ENCODE peak calls at places on chromosome 20, in seven cellular contexts. O is HepG2, E is H1, U is K562, C is GM12878, Q is HCT116, S is SK-N-SH. P is an unnamed sample.

GRCh38 chr20:41180599-41181333 is 43.4 kb downstream of the PLCG1 start:
- DNase-seq in O (peak), E (no peak), U (no peak), C (no peak), Q (no peak), S (no peak), P (no peak)

GRCh38 chr20:53805895-53806384 is 212.3 kb upstream of the ZNF217 start:
- DNase-seq in O (no peak), E (no peak), U (no peak), C (no peak), Q (no peak), S (no peak), P (peak)

GRCh38 chr20:41533537-41534136 is 84.5 kb downstream of the CHD6 start:
- DNase-seq in O (peak), E (no peak), U (no peak), C (no peak), Q (no peak), S (no peak), P (no peak)

GRCh38 chr20:52889225-52889624 is 82.9 kb upstream of the TSHZ2 start:
- DNase-seq in O (no peak), E (no peak), U (no peak), C (no peak), Q (no peak), S (no peak), P (no peak)

GRCh38 chr20:2297352-2297717 is 1.5 kb downstream of the TGM3 start:
- DNase-seq in O (no peak), E (no peak), U (no peak), C (no peak), Q (no peak), S (no peak), P (no peak)

GRCh38 chr20:13852321-13852720 is 67.5 kb downstream of the NDUFAF5 start:
- DNase-seq in O (no peak), E (no peak), U (no peak), C (no peak), Q (no peak), S (no peak), P (no peak)

GRCh38 chr20:24699321-24700165 is 230.1 kb downstream of the SYNDIG1 start:
- DNase-seq in O (no peak), E (no peak), U (no peak), C (no peak), Q (no peak), S (no peak), P (no peak)

GRCh38 chr20:34629342-34629741 is 47.5 kb downstream of the PIGU start:
- DNase-seq in O (no peak), E (no peak), U (no peak), C (no peak), Q (no peak), S (no peak), P (no peak)

GRCh38 chr20:32820698-32821378 is 1.1 kb downstream of the MAPRE1 start:
- DNase-seq in O (no peak), E (no peak), U (peak), C (no peak), Q (no peak), S (peak), P (no peak)

GRCh38 chr20:62703853-62704228 is 4.8 kb upstream of the NTSR1 start:
- DNase-seq in O (no peak), E (no peak), U (no peak), C (no peak), Q (no peak), S (no peak), P (no peak)

GRCh38 chr20:35011589-35012226 is 56.0 kb downstream of the MYH7B start:
- DNase-seq in O (no peak), E (no peak), U (no peak), C (no peak), Q (no peak), S (no peak), P (no peak)

DNA sequence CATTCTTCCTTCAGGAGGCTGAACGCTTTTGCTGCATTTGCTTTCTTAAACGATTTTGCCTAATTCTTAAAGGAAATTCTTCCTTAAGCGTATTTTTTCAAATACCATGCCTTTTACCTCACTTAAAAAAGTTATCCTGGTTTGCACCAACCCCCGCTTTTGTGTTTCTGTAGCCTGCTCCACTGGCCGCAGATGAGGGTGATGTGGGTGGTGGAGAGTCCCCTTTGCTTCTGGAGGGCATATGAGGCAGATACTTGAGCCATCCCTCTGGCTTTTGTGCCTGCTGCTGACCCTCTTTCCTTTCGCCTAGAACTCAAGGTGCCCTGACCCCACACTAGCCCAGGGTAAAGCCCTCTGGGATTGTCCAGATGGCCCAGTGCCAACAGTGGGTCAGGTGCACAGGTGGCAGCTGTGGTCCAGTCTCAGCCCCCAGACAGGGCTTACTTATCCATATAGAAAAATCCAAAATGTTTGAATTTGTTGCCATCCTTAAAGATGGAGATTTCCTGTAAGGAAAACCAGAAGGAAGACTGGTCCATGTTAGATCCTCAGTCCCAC is 43.9 kb downstream of the SPATA2 start:
- DNase-seq in O (no peak), E (no peak), U (no peak), C (no peak), Q (no peak), S (no peak), P (no peak)
- TF ChIP-seq JUND in O (no peak), E (no peak), U (no peak), C (no peak), Q (no peak), S (no peak), P (no peak)

GRCh38 chr20:43541214-43541613 is 17.6 kb upstream of the SGK2 start:
- DNase-seq in O (no peak), E (no peak), U (no peak), C (no peak), Q (no peak), S (no peak), P (no peak)
- TF ChIP-seq JUND in O (no peak), E (no peak), U (no peak), C (no peak), Q (no peak), S (peak), P (no peak)

GRCh38 chr20:50848341-50848808 is 53.5 kb downstream of the BCAS4 start:
- DNase-seq in O (no peak), E (no peak), U (no peak), C (no peak), Q (no peak), S (no peak), P (no peak)
- TF ChIP-seq JUND in O (no peak), E (no peak), U (no peak), C (no peak), Q (no peak), S (no peak), P (no peak)

GRCh38 chr20:3547906-3548305 is 77.1 kb downstream of the ATRN start:
- DNase-seq in O (peak), E (no peak), U (no peak), C (no peak), Q (no peak), S (no peak), P (no peak)

GRCh38 chr20:3541887-3542721 is 71.3 kb downstream of the ATRN start:
- DNase-seq in O (peak), E (no peak), U (no peak), C (no peak), Q (no peak), S (no peak), P (no peak)

GRCh38 chr20:3539708-3540107 is 68.9 kb downstream of the ATRN start:
- DNase-seq in O (no peak), E (no peak), U (no peak), C (no peak), Q (no peak), S (no peak), P (no peak)

GRCh38 chr20:3545401-3545925 is 74.6 kb downstream of the ATRN start:
- DNase-seq in O (no peak), E (no peak), U (no peak), C (no peak), Q (no peak), S (no peak), P (no peak)

DNA sequence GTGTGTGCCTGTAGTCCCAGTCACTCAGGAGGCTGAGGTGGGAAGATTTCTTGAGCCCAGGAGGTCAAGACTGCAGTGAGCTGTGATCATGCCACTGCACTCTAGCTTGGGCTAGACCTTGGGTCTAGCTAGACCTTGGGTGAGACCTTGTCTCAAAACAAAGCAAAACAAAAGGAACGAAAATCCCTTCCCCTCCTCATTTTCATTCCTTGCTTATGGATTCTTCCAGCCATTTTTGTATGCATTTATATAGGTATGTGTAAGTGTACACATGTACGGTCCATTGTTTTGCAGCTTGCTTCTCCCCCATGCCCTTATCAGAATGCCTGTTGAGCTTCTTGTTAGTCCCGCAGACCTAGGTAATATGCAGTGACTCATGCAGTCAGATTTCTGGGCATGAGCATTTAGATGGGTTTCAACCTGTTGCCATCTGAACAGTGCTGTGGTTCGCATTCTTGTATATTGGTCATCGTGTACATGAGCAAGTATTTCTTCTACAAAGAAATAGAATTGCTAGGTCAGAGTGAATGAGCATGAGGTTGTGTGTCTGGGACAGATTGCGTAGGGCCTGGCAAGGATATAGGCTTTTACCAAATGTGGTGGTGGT is 73.2 kb downstream of the ATRN start:
- DNase-seq in O (peak), E (no peak), U (no peak), C (no peak), Q (no peak), S (no peak), P (no peak)
- TF ChIP-seq JUND in O (no peak), E (no peak), U (no peak), C (no peak), Q (no peak), S (peak), P (no peak)

GRCh38 chr20:50765674-50766073 is 29.2 kb upstream of the BCAS4 start:
- DNase-seq in O (no peak), E (no peak), U (no peak), C (no peak), Q (no peak), S (no peak), P (no peak)

GRCh38 chr20:50759678-50760077 is 28.3 kb downstream of the PARD6B start:
- DNase-seq in O (no peak), E (no peak), U (no peak), C (no peak), Q (no peak), S (no peak), P (no peak)

GRCh38 chr20:50762045-50762422 is 30.7 kb downstream of the PARD6B start:
- DNase-seq in O (no peak), E (no peak), U (peak), C (no peak), Q (no peak), S (no peak), P (no peak)

GRCh38 chr20:50758992-50759391 is 27.6 kb downstream of the PARD6B start:
- DNase-seq in O (no peak), E (no peak), U (no peak), C (no peak), Q (no peak), S (no peak), P (no peak)

DNA sequence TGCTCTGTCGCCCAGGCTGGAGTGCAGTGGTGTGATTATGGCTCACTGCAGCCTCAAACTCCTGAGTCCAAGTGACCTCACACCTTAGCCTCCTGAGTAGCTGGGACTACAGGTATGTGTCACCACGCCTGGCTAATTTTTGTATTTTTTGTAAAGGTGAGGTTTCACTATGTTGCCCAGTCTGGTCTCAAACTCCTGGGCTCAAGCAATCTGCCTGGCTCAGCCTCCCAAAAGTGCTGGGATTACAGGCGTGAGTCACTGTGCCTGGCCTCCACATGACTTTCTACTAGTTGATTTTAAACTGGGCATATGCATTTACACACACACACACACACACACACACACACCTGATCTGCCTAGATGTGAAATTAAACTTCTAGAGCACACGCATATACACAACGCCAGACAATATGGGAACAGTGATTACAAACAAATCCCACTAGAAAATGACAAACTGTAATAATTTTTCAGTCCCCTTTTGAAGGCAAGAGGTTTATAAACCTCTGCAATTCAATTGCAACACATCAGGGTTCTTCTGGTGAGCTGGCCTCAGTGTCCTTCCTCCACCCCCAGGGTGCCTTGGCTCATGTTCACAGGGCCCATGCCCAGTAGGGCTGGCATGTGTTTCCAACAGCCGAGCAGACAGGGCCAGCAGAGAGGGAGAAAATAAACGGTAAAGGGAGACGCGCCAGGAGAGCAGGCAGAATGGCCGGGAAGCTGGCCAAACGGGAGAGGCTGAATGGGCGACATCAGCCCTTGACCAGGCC is 31.2 kb downstream of the PARD6B start:
- DNase-seq in O (peak), E (no peak), U (no peak), C (no peak), Q (no peak), S (peak), P (peak)
- TF ChIP-seq JUND in O (no peak), E (no peak), U (no peak), C (no peak), Q (peak), S (peak), P (no peak)

DNA sequence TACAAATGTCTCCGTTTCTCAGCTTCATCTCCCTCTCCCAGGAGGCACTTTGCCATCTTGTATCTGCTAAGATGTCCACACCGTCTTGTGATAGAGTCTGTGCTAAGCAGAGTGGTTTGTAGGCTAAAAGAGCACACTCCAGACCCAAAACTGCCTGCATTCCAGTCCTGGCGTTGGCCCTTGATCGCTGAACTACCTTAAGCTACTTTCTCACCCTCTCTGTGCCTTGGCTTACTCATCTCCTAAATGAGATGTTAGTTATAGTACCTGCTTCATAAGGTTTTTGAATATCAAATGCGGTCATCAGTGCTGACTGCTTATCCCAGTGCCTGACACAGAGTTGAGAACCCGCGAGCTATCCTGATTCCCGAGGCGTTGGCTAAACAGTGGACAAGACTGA is 14.0 kb downstream of the CASS4 start:
- DNase-seq in O (no peak), E (no peak), U (no peak), C (no peak), Q (no peak), S (no peak), P (no peak)
- TF ChIP-seq JUND in O (no peak), E (no peak), U (no peak), C (no peak), Q (no peak), S (no peak), P (no peak)

DNA sequence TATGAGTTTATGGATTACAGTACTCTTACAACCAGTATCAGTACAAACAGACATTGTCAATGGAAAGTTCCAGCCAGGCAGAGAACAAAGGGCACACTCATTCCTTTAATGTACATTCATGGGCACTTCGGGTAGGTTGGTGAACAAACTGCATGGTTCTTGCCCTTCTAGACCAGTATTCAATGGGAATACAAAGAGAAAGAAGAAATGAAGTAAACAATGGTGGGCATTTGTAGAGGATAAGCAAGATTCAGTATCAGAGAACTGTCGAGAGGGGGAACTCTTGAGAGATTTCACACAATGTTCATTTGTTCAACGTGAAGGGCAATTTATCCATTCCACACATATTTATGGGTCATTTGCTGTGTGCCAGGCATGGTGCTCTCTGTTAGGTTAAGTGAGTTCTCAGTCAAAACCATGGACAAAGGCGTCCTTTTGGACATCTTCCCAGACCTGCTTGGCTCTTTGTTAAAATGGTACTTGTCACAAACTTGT is 714.8 kb downstream of the DHX35 start:
- DNase-seq in O (no peak), E (no peak), U (no peak), C (no peak), Q (no peak), S (no peak), P (no peak)
- TF ChIP-seq JUND in O (no peak), E (no peak), U (no peak), C (no peak), Q (no peak), S (no peak), P (no peak)

GRCh38 chr20:58018590-58018989 is 209.9 kb downstream of the ANKRD60 start:
- DNase-seq in O (no peak), E (no peak), U (no peak), C (no peak), Q (no peak), S (no peak), P (no peak)

GRCh38 chr20:58017970-58018530 is 210.4 kb downstream of the ANKRD60 start:
- DNase-seq in O (no peak), E (no peak), U (no peak), C (no peak), Q (no peak), S (no peak), P (no peak)

GRCh38 chr20:58019027-58019849 is 209.2 kb downstream of the ANKRD60 start:
- DNase-seq in O (no peak), E (no peak), U (no peak), C (no peak), Q (no peak), S (no peak), P (no peak)

GRCh38 chr20:58016779-58017178 is 211.7 kb downstream of the ANKRD60 start:
- DNase-seq in O (no peak), E (no peak), U (no peak), C (no peak), Q (no peak), S (no peak), P (no peak)

DNA sequence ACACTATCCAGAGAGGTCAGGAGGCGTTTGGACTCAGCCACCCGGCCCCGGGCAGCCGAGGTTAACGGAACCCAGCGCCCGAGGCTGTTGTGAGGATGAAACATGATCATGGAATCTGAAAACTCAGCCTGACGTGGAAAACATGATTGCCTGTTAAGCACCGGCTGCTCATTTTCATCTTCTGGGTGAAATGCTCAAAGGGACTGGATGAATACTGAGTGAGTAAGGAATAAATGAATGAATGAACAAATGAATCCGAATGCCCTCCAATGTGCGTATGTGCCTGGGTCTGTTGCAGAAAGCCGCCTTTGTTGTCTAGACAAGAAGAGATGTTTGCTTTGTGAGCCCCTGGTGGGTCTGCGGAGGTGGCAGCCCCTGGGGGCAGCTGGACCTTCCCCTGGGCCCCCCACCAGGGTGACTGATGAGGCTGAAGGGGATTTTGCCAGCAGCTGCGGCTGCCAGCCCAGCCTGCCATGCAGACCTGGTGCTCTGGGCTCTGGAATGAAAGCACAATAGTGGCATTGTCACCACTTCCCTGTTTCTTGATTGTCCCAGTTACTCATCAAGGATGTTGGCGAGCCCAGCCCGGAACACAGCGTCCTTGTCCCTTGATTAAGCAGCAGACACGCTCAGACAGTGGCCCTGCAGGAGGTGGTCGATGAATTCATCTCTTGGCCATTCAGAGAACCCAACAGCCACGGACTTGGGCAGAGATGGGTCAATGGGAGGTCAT is 211.1 kb downstream of the ANKRD60 start:
- DNase-seq in O (peak), E (no peak), U (no peak), C (no peak), Q (peak), S (no peak), P (peak)
- TF ChIP-seq JUND in O (no peak), E (no peak), U (no peak), C (no peak), Q (peak), S (peak), P (no peak)

P was measured in T47D.